ENCODE peak calls at places on chromosomes 7 and 10, in six cellular contexts. One of them, this sample, is unnamed.

GRCh38 chr7:3159445-3159844 is 115.8 kb upstream of the CARD11 start:
- DNase-seq in tibial artery: no peak
- DNase-seq in natural killer cell: no peak
- DNase-seq in lower lobe of right lung: no peak
- DNase-seq in IMR-90: no peak
- DNase-seq in fibroblast of lung: no peak
- DNase-seq in this sample: no peak

GRCh38 chr7:14836571-14837189 is 65.9 kb downstream of the DGKB start:
- DNase-seq in tibial artery: no peak
- DNase-seq in natural killer cell: no peak
- DNase-seq in lower lobe of right lung: no peak
- DNase-seq in IMR-90: peak
- DNase-seq in fibroblast of lung: peak
- DNase-seq in this sample: no peak

GRCh38 chr7:49001610-49002033 is 77.3 kb downstream of the CDC14C start:
- DNase-seq in tibial artery: no peak
- DNase-seq in natural killer cell: no peak
- DNase-seq in lower lobe of right lung: no peak
- DNase-seq in IMR-90: no peak
- DNase-seq in fibroblast of lung: no peak
- DNase-seq in this sample: no peak

GRCh38 chr7:45161842-45162241 is 4.3 kb downstream of the RAMP3 start:
- DNase-seq in tibial artery: no peak
- DNase-seq in natural killer cell: no peak
- DNase-seq in lower lobe of right lung: peak
- DNase-seq in IMR-90: no peak
- DNase-seq in fibroblast of lung: no peak
- DNase-seq in this sample: no peak

GRCh38 chr10:122343135-122343800 is 31.2 kb upstream of the PLEKHA1 start:
- DNase-seq in tibial artery: no peak
- DNase-seq in natural killer cell: no peak
- DNase-seq in lower lobe of right lung: no peak
- DNase-seq in IMR-90: no peak
- DNase-seq in fibroblast of lung: no peak
- DNase-seq in this sample: no peak

GRCh38 chr10:30527623-30528426 is 93.8 kb downstream of the MAP3K8 start:
- DNase-seq in tibial artery: no peak
- DNase-seq in natural killer cell: peak
- DNase-seq in lower lobe of right lung: no peak
- DNase-seq in IMR-90: no peak
- DNase-seq in fibroblast of lung: no peak
- DNase-seq in this sample: no peak

GRCh38 chr10:98673156-98673765 is 226.5 kb upstream of the HPS1 start:
- DNase-seq in tibial artery: no peak
- DNase-seq in natural killer cell: no peak
- DNase-seq in lower lobe of right lung: no peak
- DNase-seq in IMR-90: no peak
- DNase-seq in fibroblast of lung: peak
- DNase-seq in this sample: no peak

GRCh38 chr10:98429320-98430072 is 14.5 kb upstream of the PYROXD2 start:
- DNase-seq in tibial artery: no peak
- DNase-seq in natural killer cell: no peak
- DNase-seq in lower lobe of right lung: no peak
- DNase-seq in IMR-90: no peak
- DNase-seq in fibroblast of lung: no peak
- DNase-seq in this sample: no peak

GRCh38 chr7:7099584-7100014 is 82.7 kb upstream of the C1GALT1 start:
- DNase-seq in tibial artery: peak
- DNase-seq in natural killer cell: no peak
- DNase-seq in lower lobe of right lung: peak
- DNase-seq in IMR-90: peak
- DNase-seq in fibroblast of lung: peak
- DNase-seq in this sample: no peak

GRCh38 chr7:31633894-31634494 is 53.0 kb upstream of the PPP1R17 start:
- DNase-seq in tibial artery: no peak
- DNase-seq in natural killer cell: no peak
- DNase-seq in lower lobe of right lung: no peak
- DNase-seq in IMR-90: peak
- DNase-seq in fibroblast of lung: peak
- DNase-seq in this sample: no peak

GRCh38 chr7:95599069-95599468 is 2.8 kb upstream of the PDK4 start:
- DNase-seq in tibial artery: no peak
- DNase-seq in natural killer cell: no peak
- DNase-seq in lower lobe of right lung: no peak
- DNase-seq in IMR-90: no peak
- DNase-seq in fibroblast of lung: no peak
- DNase-seq in this sample: no peak

GRCh38 chr7:66727058-66727457 is 13.5 kb upstream of the RABGEF1 start:
- DNase-seq in tibial artery: no peak
- DNase-seq in natural killer cell: no peak
- DNase-seq in lower lobe of right lung: no peak
- DNase-seq in IMR-90: no peak
- DNase-seq in fibroblast of lung: no peak
- DNase-seq in this sample: no peak

GRCh38 chr7:31122649-31123058 is 70.5 kb downstream of the ADCYAP1R1 start:
- DNase-seq in tibial artery: peak
- DNase-seq in natural killer cell: no peak
- DNase-seq in lower lobe of right lung: peak
- DNase-seq in IMR-90: peak
- DNase-seq in fibroblast of lung: peak
- DNase-seq in this sample: no peak

GRCh38 chr7:139679731-139680594 is 97.8 kb downstream of the HIPK2 start:
- DNase-seq in tibial artery: peak
- DNase-seq in natural killer cell: no peak
- DNase-seq in lower lobe of right lung: no peak
- DNase-seq in IMR-90: peak
- DNase-seq in fibroblast of lung: peak
- DNase-seq in this sample: no peak

GRCh38 chr7:36208406-36208805 is 55.4 kb downstream of the EEPD1 start:
- DNase-seq in tibial artery: no peak
- DNase-seq in natural killer cell: no peak
- DNase-seq in lower lobe of right lung: no peak
- DNase-seq in IMR-90: peak
- DNase-seq in fibroblast of lung: no peak
- DNase-seq in this sample: no peak

GRCh38 chr10:104589871-104590270 is 51.2 kb upstream of the SORCS3 start:
- DNase-seq in tibial artery: no peak
- DNase-seq in natural killer cell: no peak
- DNase-seq in lower lobe of right lung: no peak
- DNase-seq in IMR-90: peak
- DNase-seq in fibroblast of lung: peak
- DNase-seq in this sample: no peak

GRCh38 chr7:75567948-75568595 is 76.0 kb downstream of the SPDYE5 start:
- DNase-seq in tibial artery: no peak
- DNase-seq in natural killer cell: no peak
- DNase-seq in lower lobe of right lung: no peak
- DNase-seq in IMR-90: no peak
- DNase-seq in fibroblast of lung: no peak
- DNase-seq in this sample: no peak

GRCh38 chr7:155531686-155532085 is 14.7 kb downstream of the CNPY1 start:
- DNase-seq in tibial artery: peak
- DNase-seq in natural killer cell: no peak
- DNase-seq in lower lobe of right lung: no peak
- DNase-seq in IMR-90: no peak
- DNase-seq in fibroblast of lung: no peak
- DNase-seq in this sample: no peak

GRCh38 chr7:155532792-155533119 is 13.6 kb downstream of the CNPY1 start:
- DNase-seq in tibial artery: peak
- DNase-seq in natural killer cell: no peak
- DNase-seq in lower lobe of right lung: no peak
- DNase-seq in IMR-90: no peak
- DNase-seq in fibroblast of lung: no peak
- DNase-seq in this sample: no peak

GRCh38 chr7:155533120-155533826 is 13.1 kb downstream of the CNPY1 start:
- DNase-seq in tibial artery: no peak
- DNase-seq in natural killer cell: no peak
- DNase-seq in lower lobe of right lung: no peak
- DNase-seq in IMR-90: no peak
- DNase-seq in fibroblast of lung: no peak
- DNase-seq in this sample: no peak

GRCh38 chr7:155534691-155535090 is 11.7 kb downstream of the CNPY1 start:
- DNase-seq in tibial artery: no peak
- DNase-seq in natural killer cell: no peak
- DNase-seq in lower lobe of right lung: no peak
- DNase-seq in IMR-90: no peak
- DNase-seq in fibroblast of lung: no peak
- DNase-seq in this sample: no peak

DNA sequence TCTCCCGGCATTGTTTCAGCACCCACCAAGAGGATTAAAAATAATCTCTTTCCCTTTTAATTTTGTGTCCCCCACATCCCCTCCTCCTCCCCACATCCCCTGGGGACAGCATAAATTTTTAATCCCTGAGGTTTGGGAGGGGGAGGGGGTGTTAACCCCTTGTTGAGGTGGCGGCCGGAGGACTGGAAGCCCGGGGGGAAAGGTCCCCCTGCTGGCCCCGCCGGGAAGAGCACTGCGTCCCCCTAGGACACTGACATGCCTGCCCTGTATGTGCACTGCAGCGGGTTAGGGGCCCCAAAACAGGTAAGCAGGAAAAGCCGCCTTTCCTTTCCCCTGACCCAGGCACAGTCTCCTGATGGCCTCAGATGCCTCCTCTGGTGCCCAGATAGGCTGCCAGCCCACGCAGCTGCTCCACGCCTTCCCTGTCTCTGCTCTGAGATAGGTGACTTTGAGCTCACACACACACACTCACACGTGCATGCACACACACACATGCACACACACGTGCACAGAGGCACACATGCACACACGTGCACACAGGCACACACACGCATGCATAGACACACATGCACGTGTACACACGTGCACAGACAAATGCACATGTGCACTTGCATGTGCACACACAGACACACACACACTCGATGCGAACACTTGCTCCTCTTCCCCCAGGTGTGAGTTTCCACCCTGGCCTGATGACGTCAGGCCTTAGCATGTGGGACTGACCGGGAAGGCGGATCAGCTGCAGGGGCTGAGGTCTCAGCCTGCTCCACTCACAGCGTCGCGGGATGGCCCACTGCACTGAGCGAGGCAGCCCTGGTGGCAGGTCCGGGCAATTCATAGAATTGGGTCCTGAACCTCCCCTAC is 12.3 kb downstream of the CNPY1 start:
- DNase-seq in tibial artery: no peak
- DNase-seq in natural killer cell: no peak
- DNase-seq in lower lobe of right lung: no peak
- DNase-seq in IMR-90: no peak
- DNase-seq in fibroblast of lung: peak
- DNase-seq in this sample: no peak
- TF ChIP-seq CTCF in tibial artery: no peak
- TF ChIP-seq CTCF in natural killer cell: peak
- TF ChIP-seq CTCF in lower lobe of right lung: peak
- TF ChIP-seq CTCF in IMR-90: peak
- TF ChIP-seq CTCF in fibroblast of lung: peak
- TF ChIP-seq CTCF in this sample: peak

DNA sequence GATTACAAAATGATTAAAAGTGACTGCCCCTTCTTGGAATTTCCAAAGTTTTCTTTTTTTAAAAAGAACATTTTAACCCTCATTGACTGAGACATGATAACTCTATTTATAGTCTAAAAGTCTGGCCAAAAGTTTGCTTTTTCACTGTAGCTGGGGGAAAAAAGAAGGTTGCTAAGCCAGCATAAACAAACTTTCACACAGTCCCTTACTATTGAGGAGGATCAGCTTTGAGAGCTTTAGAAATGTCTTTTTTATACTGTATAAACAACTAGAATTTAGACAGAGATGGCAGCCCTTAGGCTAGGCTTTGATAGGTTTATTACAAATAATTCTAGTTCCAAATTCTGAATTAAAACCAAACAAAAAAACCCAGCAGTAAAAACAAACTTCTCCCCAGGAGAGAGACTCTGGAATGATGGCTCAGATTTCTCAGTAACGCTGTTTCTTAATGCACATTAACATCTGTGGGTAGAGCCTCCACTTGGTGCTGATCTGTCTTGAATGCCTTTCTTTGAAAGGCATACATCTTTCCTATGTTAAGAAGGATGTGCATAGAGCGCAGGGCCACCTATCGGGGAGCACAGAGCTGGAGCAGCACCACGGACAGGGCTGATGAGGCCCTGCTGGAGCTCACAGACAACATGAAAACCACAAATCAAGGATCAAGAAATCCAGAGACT is 100.9 kb upstream of the PDLIM1 start:
- DNase-seq in tibial artery: no peak
- DNase-seq in natural killer cell: no peak
- DNase-seq in lower lobe of right lung: no peak
- DNase-seq in IMR-90: peak
- DNase-seq in fibroblast of lung: peak
- DNase-seq in this sample: no peak
- TF ChIP-seq CTCF in tibial artery: no peak
- TF ChIP-seq CTCF in natural killer cell: no peak
- TF ChIP-seq CTCF in lower lobe of right lung: no peak
- TF ChIP-seq CTCF in IMR-90: no peak
- TF ChIP-seq CTCF in fibroblast of lung: peak
- TF ChIP-seq CTCF in this sample: peak

GRCh38 chr7:47938574-47939165 is 9.6 kb downstream of the PKD1L1 start:
- DNase-seq in tibial artery: no peak
- DNase-seq in natural killer cell: no peak
- DNase-seq in lower lobe of right lung: no peak
- DNase-seq in IMR-90: no peak
- DNase-seq in fibroblast of lung: peak
- DNase-seq in this sample: no peak
- TF ChIP-seq CTCF in tibial artery: no peak
- TF ChIP-seq CTCF in natural killer cell: no peak
- TF ChIP-seq CTCF in lower lobe of right lung: no peak
- TF ChIP-seq CTCF in IMR-90: peak
- TF ChIP-seq CTCF in fibroblast of lung: no peak
- TF ChIP-seq CTCF in this sample: no peak

GRCh38 chr10:69965086-69965485 is 87.6 kb upstream of the MACROH2A2 start:
- DNase-seq in tibial artery: no peak
- DNase-seq in natural killer cell: no peak
- DNase-seq in lower lobe of right lung: no peak
- DNase-seq in IMR-90: no peak
- DNase-seq in fibroblast of lung: no peak
- DNase-seq in this sample: peak

GRCh38 chr10:69965919-69966662 is 86.6 kb upstream of the MACROH2A2 start:
- DNase-seq in tibial artery: no peak
- DNase-seq in natural killer cell: no peak
- DNase-seq in lower lobe of right lung: no peak
- DNase-seq in IMR-90: peak
- DNase-seq in fibroblast of lung: peak
- DNase-seq in this sample: peak

GRCh38 chr10:69972951-69973350 is 79.7 kb upstream of the MACROH2A2 start:
- DNase-seq in tibial artery: no peak
- DNase-seq in natural killer cell: no peak
- DNase-seq in lower lobe of right lung: no peak
- DNase-seq in IMR-90: peak
- DNase-seq in fibroblast of lung: peak
- DNase-seq in this sample: no peak

GRCh38 chr10:69969961-69970360 is 82.7 kb upstream of the MACROH2A2 start:
- DNase-seq in tibial artery: no peak
- DNase-seq in natural killer cell: no peak
- DNase-seq in lower lobe of right lung: no peak
- DNase-seq in IMR-90: no peak
- DNase-seq in fibroblast of lung: no peak
- DNase-seq in this sample: peak

DNA sequence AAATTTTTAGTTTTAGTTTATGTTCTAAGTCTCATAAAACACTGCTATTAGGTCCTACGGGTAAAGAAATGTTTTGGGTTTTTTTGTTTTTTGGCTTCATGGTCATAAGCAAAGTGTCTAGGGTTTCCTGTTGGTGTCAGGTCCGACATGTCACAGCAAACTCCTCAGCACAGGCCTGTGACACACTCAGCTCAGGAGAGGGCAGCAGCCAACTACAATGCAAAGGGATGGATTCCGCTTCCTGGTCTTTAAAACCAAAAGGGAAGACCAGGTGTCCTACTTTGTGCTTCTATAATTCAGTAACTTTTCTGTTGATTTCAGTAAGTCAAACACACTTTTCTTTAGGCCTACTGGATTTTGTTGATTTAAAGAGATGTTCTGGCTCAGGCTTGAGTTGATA is 83.8 kb upstream of the MACROH2A2 start:
- DNase-seq in tibial artery: no peak
- DNase-seq in natural killer cell: no peak
- DNase-seq in lower lobe of right lung: no peak
- DNase-seq in IMR-90: peak
- DNase-seq in fibroblast of lung: peak
- DNase-seq in this sample: peak
- TF ChIP-seq CTCF in tibial artery: no peak
- TF ChIP-seq CTCF in natural killer cell: no peak
- TF ChIP-seq CTCF in lower lobe of right lung: no peak
- TF ChIP-seq CTCF in IMR-90: peak
- TF ChIP-seq CTCF in fibroblast of lung: no peak
- TF ChIP-seq CTCF in this sample: peak